ENCODE peak calls at places on chromosomes 4 and X, in five cellular contexts. One of them, this sample, is unnamed. For H3K36me3, the result is how much of the 10 kb centered on the place peaks cover.

GRCh38 chr4:6908397-6909112 is 1.1 kb upstream of the TBC1D14 start:
- DNase-seq in thyroid gland: no peak
- DNase-seq in transverse colon: no peak
- DNase-seq in aorta: peak
- DNase-seq in CD8-positive, alpha-beta memory T cell: no peak
- DNase-seq in this sample: no peak

GRCh38 chr4:181225616-181226261 is 1017.5 kb upstream of the TENM3 start:
- DNase-seq in CD8-positive, alpha-beta memory T cell: no peak
- DNase-seq in transverse colon: no peak
- DNase-seq in aorta: no peak
- DNase-seq in thyroid gland: no peak
- DNase-seq in this sample: no peak

GRCh38 chrX:444305-444704 is 57.6 kb upstream of the PPP2R3B start:
- DNase-seq in transverse colon: no peak
- DNase-seq in CD8-positive, alpha-beta memory T cell: no peak
- DNase-seq in aorta: no peak
- DNase-seq in thyroid gland: no peak
- DNase-seq in this sample: no peak

GRCh38 chrX:80578518-80579105 is 158.4 kb downstream of the TENT5D start:
- DNase-seq in CD8-positive, alpha-beta memory T cell: no peak
- DNase-seq in transverse colon: no peak
- DNase-seq in aorta: no peak
- DNase-seq in thyroid gland: no peak
- DNase-seq in this sample: no peak

GRCh38 chr4:82524570-82525152 is 37.1 kb downstream of the TMEM150C start:
- DNase-seq in CD8-positive, alpha-beta memory T cell: no peak
- DNase-seq in thyroid gland: no peak
- DNase-seq in aorta: no peak
- DNase-seq in transverse colon: no peak
- DNase-seq in this sample: no peak

GRCh38 chr4:70449220-70449619 is 22.8 kb upstream of the MUC7 start:
- DNase-seq in transverse colon: no peak
- DNase-seq in CD8-positive, alpha-beta memory T cell: no peak
- DNase-seq in thyroid gland: no peak
- DNase-seq in aorta: no peak
- DNase-seq in this sample: no peak

GRCh38 chr4:94758141-94758699 is 465 bp downstream of the BMPR1B start:
- DNase-seq in aorta: peak
- DNase-seq in CD8-positive, alpha-beta memory T cell: no peak
- DNase-seq in thyroid gland: peak
- DNase-seq in transverse colon: peak
- DNase-seq in this sample: peak

GRCh38 chr4:168498259-168498658 is 1.4 kb downstream of the PALLD start:
- DNase-seq in transverse colon: no peak
- DNase-seq in thyroid gland: no peak
- DNase-seq in CD8-positive, alpha-beta memory T cell: no peak
- DNase-seq in aorta: no peak
- DNase-seq in this sample: no peak

GRCh38 chr4:188918787-188919186 is 779.5 kb downstream of the TRIML1 start:
- DNase-seq in CD8-positive, alpha-beta memory T cell: no peak
- DNase-seq in thyroid gland: no peak
- DNase-seq in transverse colon: no peak
- DNase-seq in aorta: no peak
- DNase-seq in this sample: no peak

GRCh38 chr4:41806807-41807206 is 58.3 kb upstream of the PHOX2B start:
- DNase-seq in aorta: no peak
- DNase-seq in thyroid gland: no peak
- DNase-seq in transverse colon: no peak
- DNase-seq in CD8-positive, alpha-beta memory T cell: no peak
- DNase-seq in this sample: no peak

GRCh38 chrX:139058831-139059495 is 347.4 kb upstream of the FGF13 start:
- DNase-seq in CD8-positive, alpha-beta memory T cell: no peak
- DNase-seq in transverse colon: no peak
- DNase-seq in aorta: no peak
- DNase-seq in thyroid gland: peak
- DNase-seq in this sample: no peak

GRCh38 chrX:53283099-53283498 is 1.7 kb upstream of the IQSEC2 start:
- DNase-seq in thyroid gland: no peak
- DNase-seq in CD8-positive, alpha-beta memory T cell: no peak
- DNase-seq in aorta: no peak
- DNase-seq in transverse colon: no peak
- DNase-seq in this sample: no peak

GRCh38 chrX:19121898-19122640 is at the start of gene ADGRG2:
- DNase-seq in aorta: peak
- DNase-seq in CD8-positive, alpha-beta memory T cell: no peak
- DNase-seq in transverse colon: peak
- DNase-seq in thyroid gland: peak
- DNase-seq in this sample: peak

GRCh38 chr4:165325732-165326512 is 1.5 kb upstream of the MSMO1 start:
- DNase-seq in CD8-positive, alpha-beta memory T cell: no peak
- DNase-seq in thyroid gland: peak
- DNase-seq in transverse colon: no peak
- DNase-seq in aorta: no peak
- DNase-seq in this sample: no peak

GRCh38 chr4:147543039-147543438 is 62.1 kb downstream of the EDNRA start:
- DNase-seq in aorta: no peak
- DNase-seq in CD8-positive, alpha-beta memory T cell: no peak
- DNase-seq in transverse colon: no peak
- DNase-seq in thyroid gland: no peak
- DNase-seq in this sample: no peak

GRCh38 chrX:98028691-98029090 is 1145.0 kb downstream of the RPA4 start:
- DNase-seq in aorta: no peak
- DNase-seq in transverse colon: no peak
- DNase-seq in CD8-positive, alpha-beta memory T cell: no peak
- DNase-seq in thyroid gland: no peak
- DNase-seq in this sample: no peak

GRCh38 chr4:186607490-186607889 is 52.1 kb upstream of the MTNR1A start:
- DNase-seq in CD8-positive, alpha-beta memory T cell: no peak
- DNase-seq in transverse colon: no peak
- DNase-seq in thyroid gland: no peak
- DNase-seq in aorta: no peak
- DNase-seq in this sample: no peak

GRCh38 chr4:127131527-127131926 is 501.2 kb upstream of the INTU start:
- DNase-seq in transverse colon: no peak
- DNase-seq in aorta: no peak
- DNase-seq in thyroid gland: no peak
- DNase-seq in CD8-positive, alpha-beta memory T cell: no peak
- DNase-seq in this sample: no peak

GRCh38 chr4:112038861-112039260 is 106.4 kb upstream of the FAM241A start:
- DNase-seq in CD8-positive, alpha-beta memory T cell: no peak
- DNase-seq in thyroid gland: no peak
- DNase-seq in transverse colon: no peak
- DNase-seq in aorta: no peak
- DNase-seq in this sample: no peak

GRCh38 chr4:105113800-105114199 is 32.9 kb upstream of the TET2 start:
- DNase-seq in thyroid gland: no peak
- DNase-seq in transverse colon: no peak
- DNase-seq in CD8-positive, alpha-beta memory T cell: no peak
- DNase-seq in aorta: no peak
- DNase-seq in this sample: no peak

GRCh38 chrX:13748486-13748885 is 13.9 kb downstream of the OFD1 start:
- DNase-seq in aorta: no peak
- DNase-seq in transverse colon: no peak
- DNase-seq in thyroid gland: no peak
- DNase-seq in CD8-positive, alpha-beta memory T cell: no peak
- DNase-seq in this sample: no peak
- H3K36me3 ChIP-seq in aorta: under half
- H3K36me3 ChIP-seq in transverse colon: under half
- H3K36me3 ChIP-seq in thyroid gland: under half
- H3K36me3 ChIP-seq in CD8-positive, alpha-beta memory T cell: under half
- H3K36me3 ChIP-seq in this sample: under half

DNA sequence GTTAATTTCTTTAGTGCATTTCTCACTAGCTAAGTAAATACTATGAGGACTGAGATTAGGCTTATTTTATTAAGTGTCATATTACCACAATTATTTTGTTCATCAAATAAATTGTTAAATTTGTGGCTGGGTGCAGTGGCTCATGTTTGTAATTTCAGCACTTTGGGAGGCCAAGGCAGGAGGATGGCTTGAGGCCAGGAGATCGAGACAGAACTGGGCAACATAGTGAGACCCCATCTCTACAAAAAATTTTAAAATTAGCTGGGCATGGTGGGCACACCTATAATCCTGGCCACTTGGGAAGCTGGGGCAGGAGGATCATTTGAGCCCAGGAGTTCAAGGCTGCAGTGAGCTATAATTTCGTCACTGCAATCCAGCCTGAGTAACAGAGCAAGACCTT is 6.8 kb downstream of the SEC24D start:
- DNase-seq in CD8-positive, alpha-beta memory T cell: no peak
- DNase-seq in transverse colon: no peak
- DNase-seq in thyroid gland: no peak
- DNase-seq in aorta: no peak
- DNase-seq in this sample: no peak
- H3K36me3 ChIP-seq in CD8-positive, alpha-beta memory T cell: under half
- H3K36me3 ChIP-seq in transverse colon: under half
- H3K36me3 ChIP-seq in thyroid gland: under half
- H3K36me3 ChIP-seq in aorta: under half
- H3K36me3 ChIP-seq in this sample: under half

GRCh38 chr4:8468746-8469535 is 28.4 kb downstream of the TRMT44 start:
- DNase-seq in thyroid gland: peak
- DNase-seq in aorta: peak
- DNase-seq in CD8-positive, alpha-beta memory T cell: peak
- DNase-seq in transverse colon: peak
- DNase-seq in this sample: peak
- H3K36me3 ChIP-seq in thyroid gland: under half
- H3K36me3 ChIP-seq in aorta: under half
- H3K36me3 ChIP-seq in CD8-positive, alpha-beta memory T cell: under half
- H3K36me3 ChIP-seq in transverse colon: under half
- H3K36me3 ChIP-seq in this sample: under half

GRCh38 chr4:153297116-153297515 is 47.4 kb upstream of the MND1 start:
- DNase-seq in aorta: no peak
- DNase-seq in transverse colon: no peak
- DNase-seq in CD8-positive, alpha-beta memory T cell: no peak
- DNase-seq in thyroid gland: peak
- DNase-seq in this sample: no peak

GRCh38 chr4:153293675-153294057 is 50.8 kb upstream of the MND1 start:
- DNase-seq in aorta: no peak
- DNase-seq in thyroid gland: no peak
- DNase-seq in transverse colon: no peak
- DNase-seq in CD8-positive, alpha-beta memory T cell: no peak
- DNase-seq in this sample: no peak

GRCh38 chr4:153296424-153296823 is 48.1 kb upstream of the MND1 start:
- DNase-seq in aorta: no peak
- DNase-seq in CD8-positive, alpha-beta memory T cell: no peak
- DNase-seq in transverse colon: peak
- DNase-seq in thyroid gland: peak
- DNase-seq in this sample: no peak

GRCh38 chr4:153294631-153295030 is 49.9 kb upstream of the MND1 start:
- DNase-seq in transverse colon: no peak
- DNase-seq in thyroid gland: no peak
- DNase-seq in CD8-positive, alpha-beta memory T cell: no peak
- DNase-seq in aorta: no peak
- DNase-seq in this sample: no peak

DNA sequence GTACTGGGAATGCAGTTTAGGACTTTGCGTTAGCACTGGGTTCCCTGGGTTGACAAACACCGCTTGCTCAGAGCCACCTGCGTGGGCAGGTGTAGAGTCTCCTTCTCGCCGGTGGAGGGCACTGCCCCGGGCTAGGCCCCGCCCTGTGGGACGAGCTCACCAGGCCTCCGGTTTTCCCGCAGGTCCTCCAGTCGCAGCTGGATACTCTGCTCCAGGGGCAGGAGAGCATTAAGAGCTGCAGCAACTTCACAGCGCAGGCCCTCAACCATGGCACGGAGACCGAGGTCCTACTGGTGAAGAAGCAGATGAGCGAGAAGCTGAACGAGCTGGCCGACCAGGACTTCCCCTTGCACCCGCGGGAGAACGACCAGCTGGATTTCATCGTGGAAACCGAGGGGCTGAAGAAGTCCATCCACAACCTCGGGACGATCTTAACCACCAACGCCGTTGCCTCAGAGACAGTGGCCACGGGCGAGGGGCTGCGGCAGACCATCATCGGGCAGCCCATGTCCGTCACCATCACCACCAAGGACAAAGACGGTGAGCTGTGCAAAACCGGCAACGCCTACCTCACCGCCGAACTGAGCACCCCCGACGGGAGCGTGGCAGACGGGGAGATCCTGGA is 49.2 kb upstream of the MND1 start:
- DNase-seq in aorta: no peak
- DNase-seq in thyroid gland: no peak
- DNase-seq in CD8-positive, alpha-beta memory T cell: no peak
- DNase-seq in transverse colon: no peak
- DNase-seq in this sample: peak
- H3K36me3 ChIP-seq in aorta: under half
- H3K36me3 ChIP-seq in thyroid gland: under half
- H3K36me3 ChIP-seq in CD8-positive, alpha-beta memory T cell: under half
- H3K36me3 ChIP-seq in transverse colon: under half
- H3K36me3 ChIP-seq in this sample: under half

This sample was measured in body of pancreas.